ENCODE peak calls at places on chromosome 15, in eight cellular contexts. X, B, M, Y, G, Q, N and D are unnamed samples.

GRCh38 chr15:45919806-45920205 is 285.0 kb downstream of the SQOR start:
- DNase-seq in M (peak), Q (no peak), Y (peak), N (peak), B (no peak), X (no peak), G (no peak), D (no peak)

GRCh38 chr15:39459538-39459937 is 121.3 kb upstream of the THBS1 start:
- DNase-seq in X (no peak), B (no peak), N (peak), M (no peak), Q (no peak), Y (no peak), G (no peak), D (no peak)

GRCh38 chr15:69080203-69080957 is 65.9 kb downstream of the NOX5 start:
- DNase-seq in Q (no peak), G (no peak), N (peak), X (no peak), B (no peak), M (no peak), Y (no peak), D (no peak)

GRCh38 chr15:74835312-74835823 is 7.6 kb downstream of the ULK3 start:
- DNase-seq in X (peak), G (no peak), B (no peak), Y (peak), Q (peak), N (peak), M (peak), D (no peak)

GRCh38 chr15:29570121-29570930 is 251.9 kb downstream of the TJP1 start:
- DNase-seq in M (no peak), X (peak), Y (no peak), B (no peak), G (no peak), N (peak), Q (peak), D (no peak)

GRCh38 chr15:53808058-53808703 is 48.7 kb upstream of the WDR72 start:
- DNase-seq in N (peak), Y (peak), B (no peak), M (no peak), Q (no peak), X (no peak), G (no peak), D (no peak)

GRCh38 chr15:78808550-78808949 is 2.7 kb downstream of the ADAMTS7 start:
- DNase-seq in B (no peak), Y (peak), Q (no peak), X (no peak), M (peak), N (peak), G (peak), D (no peak)

GRCh38 chr15:34262362-34262761 is 37.5 kb downstream of the EMC4 start:
- DNase-seq in Q (no peak), G (no peak), M (no peak), N (no peak), Y (no peak), B (no peak), X (no peak), D (no peak)

GRCh38 chr15:78374436-78375393 is 34.6 kb downstream of the CRABP1 start:
- DNase-seq in N (no peak), B (peak), X (no peak), Q (peak), Y (peak), M (no peak), G (no peak), D (no peak)

GRCh38 chr15:77493324-77493907 is 72.7 kb downstream of the HMG20A start:
- DNase-seq in G (no peak), B (no peak), M (peak), Q (no peak), X (no peak), Y (no peak), N (peak), D (no peak)

GRCh38 chr15:81492303-81492702 is 118.3 kb upstream of the TMC3 start:
- DNase-seq in N (peak), G (peak), Q (no peak), M (peak), B (no peak), Y (no peak), X (no peak), D (no peak)

GRCh38 chr15:40150163-40150925 is 10.5 kb upstream of the BUB1B start:
- DNase-seq in Q (peak), M (peak), B (no peak), G (no peak), Y (peak), X (peak), N (peak), D (no peak)

GRCh38 chr15:62075595-62076279 is 9.0 kb downstream of the C2CD4A start:
- DNase-seq in Y (no peak), M (peak), N (no peak), X (peak), B (no peak), G (no peak), Q (peak), D (no peak)

GRCh38 chr15:58392611-58393161 is 39.1 kb upstream of the LIPC start:
- DNase-seq in B (no peak), X (no peak), M (no peak), G (no peak), Q (no peak), Y (no peak), N (no peak), D (no peak)

GRCh38 chr15:30984542-30984941 is 6.9 kb downstream of the MTMR10 start:
- DNase-seq in G (no peak), N (peak), X (peak), Y (no peak), B (no peak), Q (no peak), M (no peak), D (no peak)
- H3K4me3 ChIP-seq in G (no peak), N (no peak), X (no peak), Y (no peak), B (no peak), Q (no peak), M (no peak), D (peak)

GRCh38 chr15:94375997-94376396 is 144.6 kb downstream of the MCTP2 start:
- DNase-seq in N (no peak), Q (no peak), M (no peak), G (no peak), X (no peak), Y (no peak), B (no peak), D (no peak)
- TF ChIP-seq CTCF in N (no peak), Q (no peak), M (no peak), G (peak), X (no peak), Y (no peak), B (no peak), D (no peak)

DNA sequence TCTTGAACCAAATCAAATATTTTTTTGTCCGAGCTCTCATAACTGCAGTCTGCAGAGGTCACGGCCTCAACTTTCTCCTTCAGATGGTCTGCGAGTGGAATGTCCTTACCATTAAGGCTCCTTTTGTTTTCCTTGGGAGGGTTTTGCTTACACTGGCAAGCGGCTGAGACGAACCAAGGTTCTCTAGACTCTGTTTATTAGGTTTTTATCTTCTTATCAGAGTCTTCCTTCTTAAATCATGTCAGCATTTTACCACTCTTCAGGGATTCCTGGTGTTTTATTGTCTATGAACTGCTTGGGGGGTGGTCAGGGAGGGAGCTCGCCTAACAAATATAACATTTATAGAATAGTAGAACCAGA is 773.7 kb upstream of the NR2F2 start:
- DNase-seq in G (no peak), B (no peak), Q (no peak), X (no peak), M (no peak), Y (no peak), N (peak), D (no peak)
- H3K27ac ChIP-seq in G (no peak), B (peak), Q (no peak), X (no peak), M (peak), Y (no peak), N (peak), D (peak)

GRCh38 chr15:60396964-60397771 is 618 bp downstream of the ANXA2 start:
- DNase-seq in G (peak), Y (no peak), Q (peak), M (peak), B (peak), N (no peak), X (peak), D (peak)

GRCh38 chr15:60397772-60398445 is at the start of gene ANXA2:
- DNase-seq in G (peak), B (peak), Y (no peak), M (peak), X (peak), N (peak), Q (peak), D (peak)

GRCh38 chr15:60399931-60400330 is 2.1 kb upstream of the ANXA2 start:
- DNase-seq in M (peak), G (no peak), N (peak), Y (no peak), B (no peak), Q (no peak), X (no peak), D (no peak)

GRCh38 chr15:60400957-60401356 is 3.2 kb upstream of the ANXA2 start:
- DNase-seq in G (no peak), M (no peak), B (no peak), N (no peak), X (no peak), Y (no peak), Q (no peak), D (no peak)

DNA sequence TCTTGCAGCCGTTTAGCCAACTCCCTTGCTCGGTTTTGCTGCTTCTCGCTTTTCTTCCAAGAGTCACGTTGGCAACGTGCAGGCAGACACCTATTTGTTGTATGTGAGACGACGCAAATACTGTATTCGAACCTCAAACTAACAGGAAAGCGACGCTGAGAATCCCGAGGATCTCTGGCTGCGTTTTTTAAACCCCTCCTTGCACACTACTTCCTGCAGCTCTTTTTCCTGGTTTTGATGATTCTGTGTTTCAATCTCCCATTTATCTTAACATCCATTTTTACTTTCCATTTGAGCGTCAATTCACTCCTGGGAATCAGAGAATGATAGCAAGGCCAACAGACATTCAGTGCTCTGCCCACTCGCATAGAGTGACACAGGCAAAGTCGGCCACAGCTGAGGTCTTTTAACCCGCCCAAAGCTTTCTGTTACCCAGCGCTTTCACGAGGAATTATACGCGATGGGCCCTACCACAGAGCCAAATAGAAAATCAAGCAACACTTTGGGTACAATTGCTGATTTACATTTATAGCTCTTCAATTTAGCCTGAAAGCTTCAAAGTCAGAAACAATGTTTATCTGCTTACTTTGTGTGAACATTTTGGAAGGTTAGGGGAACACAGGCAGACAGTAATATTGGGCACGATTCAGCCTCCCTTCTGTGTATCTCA is 1.6 kb upstream of the ANXA2 start:
- DNase-seq in N (no peak), Q (no peak), B (no peak), G (no peak), M (no peak), X (peak), Y (no peak), D (no peak)
- H3K4me3 ChIP-seq in N (no peak), Q (no peak), B (peak), G (no peak), M (peak), X (no peak), Y (no peak), D (peak)

GRCh38 chr15:84981054-84981710 is 474 bp upstream of the PDE8A start:
- DNase-seq in B (peak), G (peak), N (peak), M (peak), Q (peak), X (peak), Y (peak), D (peak)
- TF ChIP-seq CTCF in B (peak), G (peak), N (no peak), M (peak), Q (peak), X (peak), Y (peak), D (no peak)

DNA sequence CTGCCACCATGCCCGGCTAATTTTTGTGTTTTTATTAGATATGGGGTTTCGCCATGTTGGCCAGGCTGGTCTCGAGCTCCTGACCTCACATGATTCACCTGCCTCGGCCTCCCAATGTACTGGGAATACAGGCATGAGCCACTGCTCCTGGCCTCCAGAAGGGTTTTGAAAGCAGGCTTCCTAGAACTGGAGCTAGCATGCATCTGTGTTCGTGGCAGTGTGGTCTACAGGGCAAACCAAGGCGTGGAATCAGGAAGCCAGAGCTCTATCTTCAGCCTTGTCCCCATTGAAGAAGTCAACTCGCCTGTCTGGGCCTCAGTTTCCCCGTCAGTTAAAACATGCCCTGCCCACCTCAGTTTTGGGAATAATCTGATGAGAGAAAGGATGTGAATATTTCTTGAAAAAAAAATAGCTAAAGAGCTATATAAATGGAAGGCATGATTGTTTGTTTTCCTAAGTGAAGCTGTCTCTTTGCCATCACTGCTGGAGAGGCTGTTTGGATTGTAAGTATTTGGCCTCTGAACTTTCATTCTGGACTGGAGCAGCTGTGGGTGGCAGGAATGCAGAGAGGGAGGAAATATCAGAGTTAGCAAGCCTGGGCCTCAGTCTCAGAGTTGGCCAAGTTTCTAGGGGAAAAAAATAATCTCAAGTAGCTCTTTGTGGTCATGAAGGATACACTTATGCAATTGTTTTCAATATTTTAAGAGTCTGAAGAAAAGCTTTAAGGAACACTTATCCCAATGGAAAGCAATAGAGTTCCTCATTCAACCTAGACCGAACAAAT is 36.5 kb upstream of the UACA start:
- DNase-seq in Q (peak), Y (peak), X (peak), B (peak), M (peak), G (peak), N (peak), D (no peak)
- H3K27ac ChIP-seq in Q (no peak), Y (no peak), X (peak), B (peak), M (peak), G (peak), N (peak), D (peak)

GRCh38 chr15:31435256-31435781 is 108.7 kb downstream of the KLF13 start:
- DNase-seq in B (peak), G (peak), N (peak), M (peak), Q (peak), Y (peak), X (peak), D (no peak)
- H3K4me3 ChIP-seq in B (no peak), G (peak), N (no peak), M (no peak), Q (no peak), Y (no peak), X (no peak), D (peak)

GRCh38 chr15:25792128-25792527 is 71.0 kb downstream of the ATP10A start:
- DNase-seq in B (peak), X (no peak), M (no peak), Q (peak), Y (no peak), N (no peak), G (no peak), D (peak)

GRCh38 chr15:25787855-25788521 is 75.1 kb downstream of the ATP10A start:
- DNase-seq in G (no peak), X (no peak), Q (no peak), B (peak), N (no peak), Y (peak), M (peak), D (no peak)

GRCh38 chr15:25789206-25789605 is 73.9 kb downstream of the ATP10A start:
- DNase-seq in M (peak), B (peak), Y (no peak), X (no peak), G (no peak), N (no peak), Q (no peak), D (no peak)

GRCh38 chr15:25789616-25790002 is 73.5 kb downstream of the ATP10A start:
- DNase-seq in X (no peak), Y (no peak), B (peak), N (no peak), Q (no peak), M (no peak), G (no peak), D (no peak)

GRCh38 chr15:25790003-25790660 is 73.0 kb downstream of the ATP10A start:
- DNase-seq in M (peak), N (no peak), G (peak), X (no peak), Q (peak), B (peak), Y (no peak), D (peak)
- TF ChIP-seq CTCF in M (no peak), N (no peak), G (no peak), X (no peak), Q (no peak), B (no peak), Y (no peak), D (no peak)